ENCODE peak calls at places on chromosomes 7 and 10, in eight cellular contexts. X is ovary, V is GM12865, L is fibroblast of mammary gland, Z is ascending aorta, C is left ventricle myocardium inferior, B is heart right ventricle, G is cardiac fibroblast. I is an unnamed sample.

GRCh38 chr10:86341361-86341811 is 25.2 kb downstream of the GRID1 start:
- DNase-seq in X (no peak), V (no peak), L (no peak), Z (no peak), C (no peak), B (no peak), G (no peak), I (no peak)

GRCh38 chr10:70034252-70034651 is 18.4 kb upstream of the MACROH2A2 start:
- DNase-seq in X (no peak), V (no peak), L (no peak), Z (no peak), C (no peak), B (no peak), G (no peak), I (no peak)

GRCh38 chr10:127332631-127333030 is 136.2 kb upstream of the INSYN2A start:
- DNase-seq in X (no peak), V (no peak), L (no peak), Z (no peak), C (no peak), B (no peak), G (no peak), I (peak)

GRCh38 chr7:75758491-75758890 is 13.5 kb downstream of the CCL26 start:
- DNase-seq in X (no peak), V (no peak), L (no peak), Z (no peak), C (no peak), B (no peak), G (no peak), I (no peak)

GRCh38 chr10:5560844-5561703 is 36.3 kb downstream of the CALML3 start:
- DNase-seq in X (no peak), V (no peak), L (no peak), Z (no peak), C (no peak), B (no peak), G (no peak), I (no peak)

GRCh38 chr7:87451187-87451586 is 24.3 kb downstream of the ABCB4 start:
- DNase-seq in X (no peak), V (no peak), L (no peak), Z (no peak), C (no peak), B (no peak), G (no peak), I (no peak)

GRCh38 chr10:77643795-77644468 is 6.3 kb upstream of the KCNMA1 start:
- DNase-seq in X (peak), V (peak), L (peak), Z (no peak), C (no peak), B (no peak), G (peak), I (peak)

GRCh38 chr10:87961314-87961713 is 97.9 kb downstream of the PTEN start:
- DNase-seq in X (no peak), V (no peak), L (peak), Z (no peak), C (no peak), B (no peak), G (peak), I (peak)

GRCh38 chr7:24971333-24972165 is 8.4 kb downstream of the OSBPL3 start:
- DNase-seq in X (no peak), V (peak), L (peak), Z (no peak), C (no peak), B (no peak), G (peak), I (peak)

GRCh38 chr10:46545861-46546590 is 10.4 kb downstream of the GPRIN2 start:
- DNase-seq in X (no peak), V (no peak), L (no peak), Z (peak), C (peak), B (no peak), G (no peak), I (no peak)

GRCh38 chr7:19376591-19376990 is 231.4 kb upstream of the FERD3L start:
- DNase-seq in X (no peak), V (no peak), L (no peak), Z (no peak), C (no peak), B (no peak), G (no peak), I (no peak)

GRCh38 chr7:80622531-80622930 is 15.9 kb upstream of the CD36 start:
- DNase-seq in X (no peak), V (no peak), L (peak), Z (no peak), C (no peak), B (no peak), G (peak), I (peak)

GRCh38 chr10:132939957-132940790 is 2.2 kb downstream of the CFAP46 start:
- DNase-seq in X (no peak), V (peak), L (peak), Z (no peak), C (no peak), B (no peak), G (peak), I (no peak)

GRCh38 chr10:27242951-27243551 is 2.5 kb upstream of the ACBD5 start:
- DNase-seq in X (peak), V (peak), L (peak), Z (no peak), C (peak), B (no peak), G (peak), I (peak)

GRCh38 chr7:351681-352480 is 61.9 kb downstream of the FOXL3 start:
- DNase-seq in X (no peak), V (no peak), L (no peak), Z (no peak), C (no peak), B (peak), G (no peak), I (no peak)

GRCh38 chr7:70435634-70436033 is 696.3 kb upstream of the GALNT17 start:
- DNase-seq in X (no peak), V (no peak), L (no peak), Z (no peak), C (no peak), B (no peak), G (no peak), I (no peak)

GRCh38 chr7:91876391-91877133 is 3.9 kb downstream of the MTERF1 start:
- DNase-seq in X (no peak), V (no peak), L (peak), Z (no peak), C (no peak), B (no peak), G (peak), I (peak)

GRCh38 chr10:80408198-80409085 is at the start of gene PRXL2A:
- DNase-seq in X (peak), V (peak), L (peak), Z (peak), C (peak), B (peak), G (peak), I (peak)

GRCh38 chr10:131890276-131891195 is 10.3 kb upstream of the PPP2R2D start:
- DNase-seq in X (no peak), V (no peak), L (no peak), Z (no peak), C (no peak), B (no peak), G (no peak), I (no peak)

GRCh38 chr7:123580406-123581161 is 21.0 kb upstream of the ASB15 start:
- DNase-seq in X (peak), V (peak), L (peak), Z (no peak), C (no peak), B (no peak), G (peak), I (peak)

GRCh38 chr7:918118-918425 is 36.4 kb downstream of the ADAP1 start:
- DNase-seq in X (no peak), V (no peak), L (no peak), Z (peak), C (no peak), B (no peak), G (no peak), I (no peak)

GRCh38 chr7:118436663-118437062 is 212.2 kb downstream of the ANKRD7 start:
- DNase-seq in X (no peak), V (no peak), L (no peak), Z (no peak), C (no peak), B (no peak), G (no peak), I (no peak)

GRCh38 chr10:114681542-114681941 is 23.5 kb upstream of the ABLIM1 start:
- DNase-seq in X (no peak), V (no peak), L (peak), Z (no peak), C (peak), B (peak), G (no peak), I (peak)

GRCh38 chr10:106267591-106267990 is 896.9 kb downstream of the SORCS1 start:
- DNase-seq in X (no peak), V (no peak), L (no peak), Z (no peak), C (no peak), B (no peak), G (no peak), I (no peak)

GRCh38 chr10:15478429-15478828 is 107.3 kb upstream of the FAM171A1 start:
- DNase-seq in X (no peak), V (no peak), L (no peak), Z (no peak), C (no peak), B (no peak), G (no peak), I (no peak)

GRCh38 chr10:126851414-126851813 is 53.8 kb upstream of the DOCK1 start:
- DNase-seq in X (no peak), V (no peak), L (no peak), Z (no peak), C (no peak), B (no peak), G (no peak), I (no peak)

GRCh38 chr10:93995598-93996271 is 2.0 kb downstream of the PLCE1 start:
- DNase-seq in X (no peak), V (no peak), L (peak), Z (no peak), C (no peak), B (no peak), G (peak), I (peak)

GRCh38 chr10:120495226-120495625 is 38.2 kb downstream of the PLPP4 start:
- DNase-seq in X (no peak), V (no peak), L (no peak), Z (no peak), C (no peak), B (no peak), G (no peak), I (no peak)

GRCh38 chr7:35599061-35599460 is 95.9 kb downstream of the HERPUD2 start:
- DNase-seq in X (no peak), V (no peak), L (no peak), Z (no peak), C (no peak), B (no peak), G (no peak), I (no peak)

GRCh38 chr7:139702313-139702731 is 75.5 kb downstream of the HIPK2 start:
- DNase-seq in X (no peak), V (no peak), L (no peak), Z (no peak), C (no peak), B (no peak), G (no peak), I (no peak)

DNA sequence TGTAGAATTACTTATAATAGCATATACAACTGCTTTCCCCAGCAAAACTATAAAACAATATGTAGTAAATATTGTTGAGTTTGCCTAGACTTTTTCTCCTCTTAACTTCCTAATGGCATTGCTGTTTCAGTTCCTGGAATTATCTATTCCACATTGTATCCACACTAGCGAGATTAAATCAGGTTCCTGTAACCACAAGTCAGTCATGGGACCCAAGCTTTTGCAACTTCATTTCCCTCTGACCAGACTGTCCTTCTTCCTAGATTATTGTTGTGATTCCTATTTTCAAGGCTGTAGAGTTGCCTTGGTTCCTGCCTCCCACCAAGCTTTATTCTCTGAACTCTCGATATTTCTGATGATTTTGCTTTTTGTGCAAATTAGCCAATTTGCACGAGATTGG is 173.3 kb upstream of the ZNF804B start:
- DNase-seq in X (no peak), V (no peak), L (no peak), Z (no peak), C (no peak), B (no peak), G (no peak), I (no peak)
- TF ChIP-seq CTCF in X (no peak), V (no peak), L (no peak), Z (no peak), C (no peak), B (no peak), G (no peak), I (no peak)

DNA sequence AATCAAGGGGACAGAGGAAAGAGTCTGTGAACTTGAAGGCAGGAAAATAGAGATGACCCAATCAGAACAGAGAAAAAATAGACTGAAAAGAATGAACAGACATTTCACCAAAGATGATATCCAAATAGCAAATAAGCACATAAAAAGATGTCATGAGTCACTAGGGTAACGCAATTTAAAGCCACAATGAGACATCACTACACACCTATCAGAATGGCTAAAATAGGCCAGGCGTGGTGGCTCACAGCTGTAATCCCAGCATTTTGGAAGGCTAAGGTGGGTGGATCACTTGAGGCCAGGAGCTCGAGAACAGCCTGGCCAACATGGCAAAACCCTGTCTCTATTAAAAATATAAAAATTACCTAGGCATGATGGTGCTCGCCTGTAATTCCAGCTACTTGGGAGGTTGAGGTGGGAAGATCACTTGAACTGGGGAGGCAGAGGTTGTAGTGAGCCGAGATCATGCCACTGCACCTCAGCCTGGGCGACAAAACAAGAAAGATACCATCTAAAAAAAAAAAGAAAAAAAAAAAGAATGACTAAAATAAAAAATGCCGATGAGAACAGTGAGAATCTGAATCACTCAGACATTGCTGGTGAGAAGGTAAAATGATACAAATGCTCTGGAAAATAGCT is 100.9 kb downstream of the LHPP start:
- DNase-seq in X (no peak), V (no peak), L (peak), Z (no peak), C (no peak), B (no peak), G (peak), I (peak)
- H3K4me3 ChIP-seq in X (no peak), V (no peak), L (no peak), Z (no peak), C (no peak), B (no peak), G (no peak), I (no peak)

DNA sequence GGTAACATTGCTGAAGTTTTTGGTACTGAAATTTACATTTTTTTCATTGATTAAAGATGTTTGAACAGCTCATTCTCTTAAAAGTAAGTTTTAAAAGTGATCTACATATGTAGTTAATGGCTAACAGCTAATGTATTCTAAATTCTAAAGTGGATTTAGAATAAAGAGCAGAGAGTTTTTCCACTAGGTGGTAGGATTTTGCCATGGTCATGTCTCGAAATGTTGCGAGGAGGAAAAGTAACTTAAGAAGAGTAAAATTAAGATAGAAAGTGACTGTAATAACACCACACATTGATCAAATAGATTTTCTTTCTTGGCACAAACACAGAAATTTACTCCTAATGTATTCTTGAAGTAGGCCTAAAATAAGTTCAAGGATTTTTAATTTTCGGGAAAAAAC is 19.8 kb downstream of the LSMEM1 start:
- DNase-seq in X (no peak), V (no peak), L (peak), Z (no peak), C (no peak), B (no peak), G (peak), I (no peak)
- TF ChIP-seq CTCF in X (no peak), V (no peak), L (peak), Z (no peak), C (no peak), B (no peak), G (no peak), I (no peak)

DNA sequence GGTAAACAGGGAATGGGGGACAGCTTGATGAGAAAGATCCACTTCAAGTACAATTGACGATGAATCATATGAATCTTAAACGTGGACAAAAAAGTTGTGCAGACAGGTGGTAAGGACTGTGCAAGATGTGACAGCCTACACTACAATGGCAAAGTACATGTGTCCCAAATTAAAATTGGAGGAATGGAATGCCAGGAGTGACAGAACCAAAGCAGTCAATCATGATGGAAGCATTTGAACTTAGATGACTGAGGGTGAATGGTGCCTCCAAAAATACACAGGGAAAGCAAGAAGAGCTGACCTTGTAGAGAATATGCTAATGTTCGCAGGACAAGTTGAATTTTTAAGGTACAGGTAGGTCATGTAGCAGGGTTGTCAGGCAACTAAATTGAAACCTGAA is 150.3 kb upstream of the WNT16 start:
- DNase-seq in X (no peak), V (no peak), L (no peak), Z (no peak), C (no peak), B (no peak), G (no peak), I (no peak)
- H3K4me3 ChIP-seq in X (no peak), V (no peak), L (no peak), Z (no peak), C (no peak), B (no peak), G (no peak), I (no peak)

GRCh38 chr7:47543056-47543455 is 38.9 kb downstream of the TNS3 start:
- DNase-seq in X (no peak), V (no peak), L (no peak), Z (no peak), C (no peak), B (no peak), G (no peak), I (no peak)

GRCh38 chr7:47543659-47544058 is 38.3 kb downstream of the TNS3 start:
- DNase-seq in X (no peak), V (peak), L (no peak), Z (no peak), C (no peak), B (no peak), G (no peak), I (no peak)

GRCh38 chr7:47540053-47540386 is 41.9 kb downstream of the TNS3 start:
- DNase-seq in X (no peak), V (no peak), L (no peak), Z (no peak), C (no peak), B (no peak), G (no peak), I (no peak)

GRCh38 chr7:47540387-47541093 is 41.4 kb downstream of the TNS3 start:
- DNase-seq in X (no peak), V (no peak), L (no peak), Z (no peak), C (no peak), B (no peak), G (peak), I (no peak)

GRCh38 chr7:47542051-47542450 is 39.9 kb downstream of the TNS3 start:
- DNase-seq in X (no peak), V (no peak), L (no peak), Z (no peak), C (no peak), B (no peak), G (no peak), I (no peak)
- TF ChIP-seq CTCF in X (no peak), V (no peak), L (no peak), Z (no peak), C (no peak), B (no peak), G (no peak), I (no peak)